ENCODE peak calls at places on chromosomes 3 and 15, in seven cellular contexts. Z, O, Q, S, E, R and K are unnamed samples.

GRCh38 chr3:17589888-17590287 is 152.5 kb downstream of the TBC1D5 start:
- DNase-seq in R (no peak), E (no peak), O (no peak), Q (no peak), Z (no peak), S (no peak), K (no peak)

GRCh38 chr3:78098367-78098766 is 1058.5 kb downstream of the ROBO2 start:
- DNase-seq in Z (no peak), S (no peak), R (no peak), Q (no peak), O (no peak), E (no peak), K (no peak)

GRCh38 chr3:157618075-157618760 is 115.0 kb upstream of the VEPH1 start:
- DNase-seq in E (peak; percentile 77), R (no peak), S (peak; percentile 77), Q (peak; percentile 17), Z (peak; percentile 71), O (no peak), K (peak; percentile 59)

GRCh38 chr15:33114484-33114767 is 80.1 kb downstream of the FMN1 start:
- DNase-seq in Z (peak; percentile 97), Q (no peak), O (no peak), E (peak; percentile 44), R (no peak), S (no peak), K (no peak)

GRCh38 chr15:31337352-31338031 is 10.9 kb downstream of the KLF13 start:
- DNase-seq in E (no peak), S (no peak), R (no peak), Z (no peak), Q (no peak), O (no peak), K (no peak)

GRCh38 chr15:98063311-98063710 is 102.8 kb downstream of the ARRDC4 start:
- DNase-seq in R (no peak), Q (no peak), Z (no peak), O (no peak), S (no peak), E (no peak), K (no peak)

GRCh38 chr3:42906085-42906904 is at the start of gene ZNF662:
- DNase-seq in O (peak; percentile 48), S (peak; percentile 65), Q (peak; percentile 18), E (no peak), Z (no peak), R (no peak), K (no peak)

GRCh38 chr3:165156757-165157156 is 39.4 kb downstream of the SLITRK3 start:
- DNase-seq in E (no peak), R (no peak), Z (no peak), S (no peak), Q (no peak), O (no peak), K (no peak)

GRCh38 chr3:155908086-155908485 is 37.6 kb downstream of the GMPS start:
- DNase-seq in Z (no peak), O (no peak), E (peak; percentile 56), Q (no peak), R (no peak), S (no peak), K (no peak)

GRCh38 chr15:73936181-73936580 is 9.9 kb downstream of the LOXL1 start:
- DNase-seq in S (no peak), O (no peak), Z (peak; percentile 83), E (no peak), Q (no peak), R (no peak), K (no peak)

GRCh38 chr15:57015360-57015759 is 96.9 kb downstream of the TCF12 start:
- DNase-seq in Z (no peak), S (no peak), E (no peak), O (no peak), R (no peak), Q (no peak), K (no peak)

GRCh38 chr3:142962520-142963265 is 781 bp downstream of the PAQR9 start:
- DNase-seq in E (no peak), Q (no peak), Z (no peak), R (no peak), S (peak; percentile 48), O (no peak), K (no peak)

GRCh38 chr3:47000198-47000815 is 20.8 kb downstream of the NBEAL2 start:
- DNase-seq in O (no peak), Q (no peak), E (peak; percentile 59), S (peak; percentile 3), Z (peak; percentile 46), R (no peak), K (no peak)

GRCh38 chr3:119318871-119319270 is 24.7 kb downstream of the ARHGAP31 start:
- DNase-seq in R (no peak), Q (no peak), E (no peak), O (no peak), S (no peak), Z (peak; percentile 73), K (no peak)